ENCODE peak calls at places on chromosomes 5 and 9, in seven cellular contexts. U is IMR-90, D is K562, Y is spleen, P is adrenal gland, A is HCT116, W is tibial nerve. X is an unnamed sample.

GRCh38 chr9:115211413-115212204 is 93.7 kb upstream of the TNC start:
- DNase-seq in Y (no peak), P (no peak), D (no peak), A (no peak), W (no peak), U (peak; percentile 62), X (no peak)

GRCh38 chr5:17127743-17128231 is 89.6 kb upstream of the BASP1 start:
- DNase-seq in Y (no peak), P (no peak), W (no peak), D (no peak), U (peak; percentile 92), A (no peak), X (no peak)

GRCh38 chr9:102972780-102973179 is 22.4 kb upstream of the CYLC2 start:
- DNase-seq in P (no peak), W (no peak), U (no peak), D (no peak), Y (no peak), A (no peak), X (no peak)

GRCh38 chr9:33192493-33193245 is 25.5 kb upstream of the B4GALT1 start:
- DNase-seq in U (no peak), D (no peak), W (no peak), Y (no peak), P (no peak), A (no peak), X (no peak)

GRCh38 chr5:128920345-128921215 is 44.7 kb upstream of the SLC27A6 start:
- DNase-seq in D (no peak), A (peak; percentile 68), P (peak; percentile 19), U (peak; percentile 59), Y (no peak), W (no peak), X (no peak)

GRCh38 chr9:14895806-14896205 is 14.4 kb downstream of the FREM1 start:
- DNase-seq in P (no peak), W (no peak), A (no peak), Y (no peak), D (no peak), U (peak; percentile 3), X (no peak)

GRCh38 chr5:111783537-111783936 is 26.5 kb upstream of the NREP start:
- DNase-seq in W (no peak), U (no peak), P (no peak), D (no peak), A (no peak), Y (no peak), X (no peak)

GRCh38 chr9:134626576-134627416 is 14.8 kb upstream of the COL5A1 start:
- DNase-seq in A (no peak), D (no peak), P (peak; percentile 7), U (peak; percentile 59), W (no peak), Y (peak; percentile 31), X (no peak)

GRCh38 chr5:63878788-63879187 is 83.5 kb downstream of the HTR1A start:
- DNase-seq in A (no peak), P (no peak), U (no peak), Y (no peak), D (no peak), W (no peak), X (no peak)

GRCh38 chr5:137923856-137924255 is 34.6 kb downstream of the PKD2L2 start:
- DNase-seq in U (peak; percentile 48), P (no peak), A (no peak), D (no peak), W (no peak), Y (no peak), X (no peak)

GRCh38 chr9:125522328-125522725 is 184.7 kb downstream of the MAPKAP1 start:
- DNase-seq in Y (no peak), W (no peak), P (no peak), D (no peak), U (peak; percentile 76), A (no peak), X (peak; percentile 8)

GRCh38 chr5:30747412-30747811 is 446.1 kb upstream of the CDH6 start:
- DNase-seq in U (no peak), W (no peak), Y (no peak), D (no peak), P (no peak), A (no peak), X (no peak)

GRCh38 chr5:59813761-59814562 is 79.6 kb downstream of the PDE4D start:
- DNase-seq in A (peak; percentile 51), P (peak; percentile 16), U (peak; percentile 67), W (peak; percentile 58), Y (no peak), D (peak; percentile 41), X (peak; percentile 80)

GRCh38 chr5:176542596-176543427 is 5.6 kb upstream of the RNF44 start:
- DNase-seq in P (peak; percentile 40), Y (peak; percentile 92), A (no peak), W (no peak), D (peak; percentile 79), U (peak; percentile 23), X (peak; percentile 72)

GRCh38 chr9:82423700-82424099 is 435.1 kb downstream of the SPATA31D1 start:
- DNase-seq in U (no peak), A (no peak), Y (no peak), P (no peak), W (no peak), D (no peak), X (no peak)

GRCh38 chr9:128733256-128733655 is 9.3 kb upstream of the ZDHHC12 start:
- DNase-seq in D (peak; percentile 89), U (peak; percentile 81), W (peak; percentile 64), A (peak; percentile 93), P (peak; percentile 75), Y (no peak), X (peak; percentile 87)
- TF ChIP-seq CTCF in D (peak; percentile 91), U (peak; percentile 73), W (peak; percentile 47), A (peak; percentile 92), P (peak; percentile 68), Y (peak; percentile 61), X (peak; percentile 51)

GRCh38 chr5:180832638-180833068 is 28.4 kb downstream of the ZFP62 start:
- DNase-seq in W (no peak), P (no peak), Y (no peak), U (no peak), D (no peak), A (no peak), X (no peak)
- TF ChIP-seq POLR2A in W (no peak), P (no peak), Y (no peak), U (no peak), D (no peak), A (no peak), X (no peak)

DNA sequence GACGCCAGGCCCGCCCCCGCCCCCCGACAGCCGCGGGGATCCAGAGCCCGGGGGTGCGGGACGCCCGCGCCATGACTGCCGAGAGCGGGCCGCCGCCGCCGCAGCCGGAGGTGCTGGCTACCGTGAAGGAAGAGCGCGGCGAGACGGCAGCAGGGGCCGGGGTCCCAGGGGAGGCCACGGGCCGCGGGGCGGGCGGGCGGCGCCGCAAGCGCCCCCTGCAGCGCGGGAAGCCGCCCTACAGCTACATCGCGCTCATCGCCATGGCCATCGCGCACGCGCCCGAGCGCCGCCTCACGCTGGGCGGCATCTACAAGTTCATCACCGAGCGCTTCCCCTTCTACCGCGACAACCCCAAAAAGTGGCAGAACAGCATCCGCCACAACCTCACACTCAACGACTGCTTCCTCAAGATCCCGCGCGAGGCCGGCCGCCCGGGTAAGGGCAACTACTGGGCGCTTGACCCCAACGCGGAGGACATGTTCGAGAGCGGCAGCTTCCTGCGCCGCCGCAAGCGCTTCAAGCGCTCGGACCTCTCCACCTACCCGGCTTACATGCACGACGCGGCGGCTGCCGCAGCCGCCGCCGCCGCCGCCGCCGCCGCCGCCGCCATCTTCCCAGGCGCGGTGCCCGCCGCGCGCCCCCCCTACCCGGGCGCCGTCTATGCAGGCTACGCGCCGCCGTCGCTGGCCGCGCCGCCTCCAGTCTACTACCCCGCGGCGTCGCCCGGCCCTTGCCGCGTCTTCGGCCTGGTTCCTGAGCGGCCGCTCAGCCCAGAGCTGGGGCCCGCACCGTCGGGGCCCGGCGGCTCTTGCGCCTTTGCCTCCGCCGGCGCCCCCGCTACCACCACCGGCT is 1.0 kb downstream of the FOXE1 start:
- DNase-seq in W (no peak), P (no peak), Y (peak; percentile 86), D (no peak), A (no peak), U (peak; percentile 33), X (peak; percentile 73)
- TF ChIP-seq CTCF in W (no peak), P (no peak), Y (peak; percentile 43), D (no peak), A (no peak), U (peak; percentile 13), X (no peak)

GRCh38 chr5:156435101-156435500 is 108.1 kb downstream of the SGCD start:
- DNase-seq in Y (no peak), U (no peak), A (no peak), D (no peak), W (no peak), P (no peak), X (no peak)

GRCh38 chr5:156427315-156427714 is 100.4 kb downstream of the SGCD start:
- DNase-seq in D (no peak), U (no peak), W (no peak), P (no peak), Y (no peak), A (no peak), X (no peak)

GRCh38 chr5:156432830-156433105 is 105.8 kb downstream of the SGCD start:
- DNase-seq in W (no peak), U (no peak), D (no peak), A (no peak), P (no peak), Y (no peak), X (no peak)

GRCh38 chr5:156438076-156438475 is 111.1 kb downstream of the SGCD start:
- DNase-seq in U (no peak), W (no peak), P (no peak), A (no peak), Y (no peak), D (no peak), X (no peak)

GRCh38 chr5:156431956-156432829 is 105.2 kb downstream of the SGCD start:
- DNase-seq in W (no peak), A (no peak), P (no peak), D (no peak), Y (no peak), U (no peak), X (no peak)
- TF ChIP-seq POLR2A in W (no peak), A (no peak), P (no peak), D (no peak), Y (no peak), U (no peak), X (no peak)

GRCh38 chr5:68886814-68887213 is 207.0 kb upstream of the SLC30A5 start:
- DNase-seq in W (no peak), U (no peak), A (no peak), P (no peak), Y (no peak), D (no peak), X (no peak)

GRCh38 chr5:68884144-68884754 is 209.6 kb upstream of the SLC30A5 start:
- DNase-seq in A (no peak), P (no peak), Y (no peak), W (no peak), U (no peak), D (no peak), X (no peak)

GRCh38 chr5:68883441-68883840 is 210.4 kb upstream of the SLC30A5 start:
- DNase-seq in Y (no peak), D (no peak), P (no peak), U (no peak), A (no peak), W (no peak), X (no peak)

GRCh38 chr5:68884893-68885292 is 208.9 kb upstream of the SLC30A5 start:
- DNase-seq in P (no peak), A (peak; percentile 7), D (no peak), W (no peak), U (no peak), Y (no peak), X (peak; percentile 9)
- TF ChIP-seq CTCF in P (peak; percentile 47), A (peak; percentile 63), D (peak; percentile 25), W (peak; percentile 13), U (no peak), Y (peak; percentile 20), X (peak; percentile 12)

X was measured in NB4.